ENCODE peak calls at places on chromosomes 6 and 20, in eight cellular contexts. O is GM23248, I is astrocyte, T is endothelial cell of umbilical vein, D is PC-3, Y is MM.1S, B is PC-9, P is neural progenitor cell. X is an unnamed sample.

GRCh38 chr6:167469655-167470054 is 144.8 kb downstream of the TTLL2 start:
- DNase-seq in P (no peak), T (no peak), Y (no peak), D (no peak), B (no peak), O (no peak), I (no peak), X (no peak)

GRCh38 chr6:13038315-13039261 is 289.7 kb downstream of the TBC1D7 start:
- DNase-seq in D (no peak), B (no peak), T (peak; percentile 41), I (no peak), Y (no peak), P (no peak), O (no peak), X (no peak)

GRCh38 chr20:63268256-63268655 is 4.4 kb upstream of the ARFGAP1 start:
- DNase-seq in D (no peak), T (no peak), B (no peak), O (peak; percentile 30), Y (no peak), I (no peak), P (no peak), X (no peak)

GRCh38 chr6:30711758-30712380 is 5.2 kb downstream of the MDC1 start:
- DNase-seq in I (no peak), P (no peak), B (no peak), D (no peak), T (no peak), O (no peak), Y (no peak), X (no peak)

GRCh38 chr6:107807186-107807585 is 16.9 kb downstream of the SCML4 start:
- DNase-seq in O (no peak), P (peak; percentile 33), D (no peak), B (no peak), I (no peak), T (no peak), Y (no peak), X (no peak)

GRCh38 chr20:23078994-23079364 is 7.1 kb downstream of the CD93 start:
- DNase-seq in T (no peak), I (no peak), D (peak; percentile 11), P (peak; percentile 58), B (no peak), Y (no peak), O (no peak), X (no peak)

GRCh38 chr6:41022294-41022693 is 16.7 kb downstream of the UNC5CL start:
- DNase-seq in P (no peak), T (peak; percentile 51), I (peak; percentile 8), O (peak; percentile 18), Y (no peak), D (peak; percentile 62), B (peak; percentile 37), X (peak; percentile 14)

GRCh38 chr6:25248100-25248499 is 31.1 kb upstream of the CARMIL1 start:
- DNase-seq in I (peak; percentile 83), P (no peak), O (peak; percentile 75), B (no peak), T (no peak), D (peak; percentile 36), Y (no peak), X (peak; percentile 47)

GRCh38 chr6:88823998-88824397 is 139.4 kb downstream of the RNGTT start:
- DNase-seq in P (no peak), Y (no peak), D (peak; percentile 76), T (no peak), I (peak; percentile 59), O (peak; percentile 59), B (peak; percentile 52), X (peak; percentile 69)

GRCh38 chr6:34576286-34576955 is 20.3 kb upstream of the SPDEF start:
- DNase-seq in Y (no peak), P (no peak), I (no peak), B (no peak), T (no peak), O (no peak), D (no peak), X (peak; percentile 14)

GRCh38 chr6:168150551-168151444 is 71.8 kb upstream of the FRMD1 start:
- DNase-seq in Y (no peak), B (no peak), I (no peak), O (peak; percentile 13), P (peak; percentile 48), D (peak; percentile 2), T (no peak), X (no peak)

GRCh38 chr20:19830351-19830750 is 72.3 kb downstream of the RIN2 start:
- DNase-seq in Y (no peak), D (no peak), I (no peak), P (no peak), O (no peak), T (peak; percentile 59), B (no peak), X (no peak)

GRCh38 chr6:126312013-126312665 is 27.8 kb upstream of the CENPW start:
- DNase-seq in P (peak; percentile 3), D (peak; percentile 49), O (peak; percentile 16), B (no peak), T (peak; percentile 27), I (no peak), Y (no peak), X (peak; percentile 1)

GRCh38 chr20:24149175-24149574 is 160.6 kb upstream of the GGTLC1 start:
- DNase-seq in T (no peak), B (no peak), O (peak; percentile 6), I (no peak), P (no peak), D (peak; percentile 58), Y (no peak), X (no peak)

GRCh38 chr20:44217342-44218092 is 6.9 kb upstream of the OSER1 start:
- DNase-seq in T (peak; percentile 55), B (peak; percentile 58), Y (peak; percentile 46), P (peak; percentile 86), D (peak; percentile 91), O (peak; percentile 80), I (peak; percentile 22), X (peak; percentile 56)

GRCh38 chr6:75528423-75528822 is 34.8 kb upstream of the FILIP1 start:
- DNase-seq in T (no peak), D (no peak), I (peak; percentile 6), O (peak; percentile 63), Y (no peak), P (no peak), B (peak; percentile 59), X (peak; percentile 80)

GRCh38 chr6:75526502-75527127 is 33.0 kb upstream of the FILIP1 start:
- DNase-seq in O (peak; percentile 86), P (peak; percentile 77), I (peak; percentile 45), Y (peak; percentile 78), D (peak; percentile 82), T (peak; percentile 87), B (peak; percentile 67), X (peak; percentile 85)

GRCh38 chr6:75525682-75526081 is 32.1 kb upstream of the FILIP1 start:
- DNase-seq in B (no peak), O (no peak), P (no peak), I (no peak), D (no peak), Y (no peak), T (no peak), X (no peak)

DNA sequence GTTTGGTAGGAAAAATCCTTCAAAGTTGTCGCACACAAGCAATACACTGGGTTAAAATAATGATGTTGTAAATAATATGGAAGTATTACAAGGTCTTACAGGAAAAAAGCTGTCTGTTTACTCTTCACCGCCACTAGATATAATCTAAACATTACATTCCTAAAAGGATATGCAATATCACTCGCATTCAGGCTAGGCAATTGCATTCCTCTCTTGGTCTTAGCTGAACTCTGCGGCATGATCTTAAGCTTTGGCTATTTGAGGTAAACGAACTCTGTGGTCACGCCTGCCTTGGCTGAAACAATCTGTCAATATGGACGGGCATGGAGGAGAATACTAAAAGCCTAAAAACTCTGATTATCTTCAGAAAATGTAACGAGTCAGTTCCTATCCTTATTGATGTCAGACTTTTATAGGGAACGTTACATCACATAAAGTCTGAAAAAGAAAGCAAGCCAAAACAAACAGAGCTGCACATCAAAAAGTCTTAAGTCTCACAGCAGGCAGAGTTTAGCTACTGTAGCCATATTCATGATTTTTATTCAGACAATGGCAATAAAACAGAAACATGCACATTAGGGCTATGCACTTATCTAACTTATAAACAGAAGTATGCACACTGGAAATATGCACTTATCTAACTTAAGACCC is 30.8 kb upstream of the FILIP1 start:
- DNase-seq in I (peak; percentile 96), D (peak; percentile 88), T (peak; percentile 95), O (peak; percentile 79), Y (no peak), B (peak; percentile 94), P (peak; percentile 6), X (peak; percentile 91)
- H3K4me2 ChIP-seq in I (peak overlapping the region; percentile 72), D (peak overlapping the region; percentile 73), T (peak overlapping the region; percentile 81), O (peak overlapping the region; percentile 89), Y (no peak overlapping the region), B (peak overlapping the region; percentile 59), P (no peak overlapping the region), X (peak overlapping the region; percentile 73)

GRCh38 chr6:684831-685636 is 7.9 kb downstream of the EXOC2 start:
- DNase-seq in I (peak; percentile 73), Y (peak; percentile 66), P (no peak), B (no peak), D (no peak), T (peak; percentile 40), O (peak; percentile 59), X (peak; percentile 63)

GRCh38 chr6:680666-681374 is 12.1 kb downstream of the EXOC2 start:
- DNase-seq in P (no peak), O (no peak), T (no peak), B (no peak), Y (no peak), D (no peak), I (no peak), X (no peak)

GRCh38 chr6:686528-686927 is 6.4 kb downstream of the EXOC2 start:
- DNase-seq in O (no peak), D (no peak), T (no peak), P (peak; percentile 34), Y (no peak), B (no peak), I (no peak), X (no peak)

GRCh38 chr6:680204-680603 is 12.7 kb downstream of the EXOC2 start:
- DNase-seq in D (no peak), Y (no peak), T (no peak), I (no peak), P (no peak), B (no peak), O (no peak), X (no peak)

GRCh38 chr6:683742-684440 is 9.0 kb downstream of the EXOC2 start:
- DNase-seq in Y (no peak), T (peak; percentile 29), D (no peak), B (no peak), P (peak; percentile 83), O (peak; percentile 77), I (peak; percentile 95), X (peak; percentile 95)
- H3K4me3 ChIP-seq in Y (no peak overlapping the region), T (no peak overlapping the region), D (no peak overlapping the region), B (no peak overlapping the region), P (peak overlapping the region; percentile 50), O (peak overlapping the region; percentile 65), I (peak overlapping the region; percentile 53), X (peak overlapping the region; percentile 1)

GRCh38 chr6:149450679-149451360 is 34.0 kb downstream of the ZC3H12D start:
- DNase-seq in B (no peak), O (peak; percentile 62), P (peak; percentile 53), T (no peak), I (no peak), Y (no peak), D (no peak), X (no peak)
- TF ChIP-seq EZH2 in B (no peak), O (no peak), P (peak; percentile 90), T (peak; percentile 92), I (peak; percentile 67), Y (no peak), D (no peak), X (no peak)

DNA sequence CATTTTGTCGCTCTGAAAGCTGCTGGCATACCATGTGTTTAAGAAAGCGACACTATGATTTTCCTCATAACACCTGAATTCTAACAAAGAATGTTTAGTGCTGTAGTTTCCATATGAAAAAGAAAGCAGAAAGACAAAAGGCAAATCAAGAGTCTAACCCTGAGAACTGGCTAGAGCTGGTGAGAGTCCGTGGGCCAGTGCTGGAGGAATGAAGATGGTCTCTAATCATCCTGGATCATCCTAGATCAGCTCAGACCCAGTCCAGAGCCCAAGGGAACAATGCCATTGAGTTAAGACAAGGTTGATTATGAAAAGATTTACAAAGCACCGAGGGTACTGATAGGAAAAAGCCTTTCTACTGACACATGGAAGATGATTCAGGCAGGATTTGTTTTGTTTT is 73.0 kb upstream of the MYLIP start:
- DNase-seq in Y (peak; percentile 29), B (no peak), P (no peak), D (no peak), O (peak; percentile 5), T (no peak), I (no peak), X (no peak)
- H3K4me2 ChIP-seq in Y (peak overlapping the region; percentile 77), B (no peak overlapping the region), P (no peak overlapping the region), D (peak overlapping the region; percentile 1), O (peak overlapping the region; percentile 12), T (no peak overlapping the region), I (no peak overlapping the region), X (no peak overlapping the region)